ENCODE peak calls at places on chromosomes 1 and 21, in six cellular contexts. P, D, L, F, Y and S are unnamed samples.
A peak's percentile ranks its signal among the peaks of the same experiment; 100 is the strongest.

GRCh38 chr1:5286244-5286643 is 631.8 kb downstream of the AJAP1 start:
- DNase-seq in P (no peak), D (peak; percentile 34), L (no peak), F (no peak), Y (no peak), S (no peak)

GRCh38 chr1:117967900-117968299 is 38.4 kb downstream of the WDR3 start:
- DNase-seq in P (no peak), D (no peak), L (peak; percentile 40), F (no peak), Y (no peak), S (no peak)

GRCh38 chr21:28253378-28253777 is 739.3 kb downstream of the LTN1 start:
- DNase-seq in P (no peak), D (no peak), L (peak; percentile 75), F (no peak), Y (no peak), S (no peak)

GRCh38 chr1:230250676-230251075 is 175.5 kb downstream of the PGBD5 start:
- DNase-seq in P (no peak), D (no peak), L (no peak), F (peak; percentile 1), Y (no peak), S (no peak)

GRCh38 chr1:44086722-44087474 is 31.7 kb upstream of the KLF17 start:
- DNase-seq in P (no peak), D (no peak), L (no peak), F (no peak), Y (no peak), S (no peak)

GRCh38 chr1:31984419-31985347 is 29.0 kb upstream of the KHDRBS1 start:
- DNase-seq in P (no peak), D (no peak), L (peak; percentile 67), F (no peak), Y (peak; percentile 53), S (no peak)

GRCh38 chr1:220226752-220227151 is 45.5 kb downstream of the RAB3GAP2 start:
- DNase-seq in P (no peak), D (no peak), L (no peak), F (no peak), Y (no peak), S (no peak)

GRCh38 chr1:13450204-13450603 is 40.0 kb downstream of the PRAMEF20 start:
- DNase-seq in P (no peak), D (no peak), L (no peak), F (no peak), Y (no peak), S (no peak)

GRCh38 chr1:18951818-18952391 is 4.6 kb downstream of the IFFO2 start:
- DNase-seq in P (no peak), D (peak; percentile 89), L (no peak), F (no peak), Y (peak; percentile 83), S (no peak)

GRCh38 chr1:180609643-180610555 is 21.9 kb upstream of the XPR1 start:
- DNase-seq in P (no peak), D (no peak), L (no peak), F (no peak), Y (no peak), S (no peak)

GRCh38 chr1:21878009-21878809 is 58.9 kb downstream of the HSPG2 start:
- DNase-seq in P (no peak), D (no peak), L (no peak), F (no peak), Y (no peak), S (no peak)

GRCh38 chr1:172745014-172745413 is 86.1 kb downstream of the FASLG start:
- DNase-seq in P (no peak), D (peak; percentile 62), L (peak; percentile 82), F (peak; percentile 33), Y (peak; percentile 25), S (no peak)

GRCh38 chr1:56045477-56045876 is 533.9 kb downstream of the PLPP3 start:
- DNase-seq in P (no peak), D (no peak), L (no peak), F (no peak), Y (no peak), S (no peak)

GRCh38 chr1:204125759-204126351 is 26.0 kb downstream of the ETNK2 start:
- DNase-seq in P (no peak), D (no peak), L (no peak), F (no peak), Y (no peak), S (no peak)
- H3K36me3 ChIP-seq in P (peaks cover 59% of the 10 kb centered on the region), D (no peaks in the 10 kb centered on the region), L (peaks cover 5% of the 10 kb centered on the region), F (peaks cover 49% of the 10 kb centered on the region), Y (no peaks in the 10 kb centered on the region), S (peaks cover 41% of the 10 kb centered on the region)

GRCh38 chr1:61052393-61053280 is 29.7 kb upstream of the NFIA start:
- DNase-seq in P (no peak), D (no peak), L (no peak), F (no peak), Y (no peak), S (no peak)
- H3K27ac ChIP-seq in P (peak overlapping the region; percentile 98), D (no peak overlapping the region), L (no peak overlapping the region), F (peak overlapping the region; percentile 97), Y (no peak overlapping the region), S (no peak overlapping the region)

DNA sequence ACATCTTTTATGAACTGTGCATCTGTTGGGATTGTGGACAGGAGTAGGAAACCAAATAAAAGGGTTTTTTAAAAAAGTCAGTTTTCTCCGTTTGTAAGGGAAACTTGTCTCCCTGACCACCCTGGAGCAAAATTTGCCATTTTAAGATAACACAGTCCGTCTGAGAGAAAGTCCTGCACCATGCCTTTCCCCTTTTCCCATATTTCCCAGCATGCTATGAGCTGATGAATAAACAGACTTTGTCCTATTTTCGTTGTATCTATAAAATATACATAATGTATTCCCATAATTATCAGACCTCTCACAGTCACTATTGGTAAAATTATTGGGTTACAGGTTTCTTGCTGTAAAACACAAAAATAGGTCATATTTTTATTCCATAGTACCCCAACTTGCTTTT is 1.7 kb upstream of the AKT3 start:
- DNase-seq in P (no peak), D (no peak), L (no peak), F (no peak), Y (no peak), S (no peak)
- H3K9me3 ChIP-seq in P (no peaks in the 10 kb centered on the region), D (no peaks in the 10 kb centered on the region), L (no peaks in the 10 kb centered on the region), F (no peaks in the 10 kb centered on the region), Y (no peaks in the 10 kb centered on the region), S (no peaks in the 10 kb centered on the region)

GRCh38 chr1:93578433-93578830 is 103.2 kb downstream of the BCAR3 start:
- DNase-seq in P (no peak), D (no peak), L (no peak), F (no peak), Y (no peak), S (no peak)
- H3K36me3 ChIP-seq in P (peaks cover 51% of the 10 kb centered on the region), D (no peaks in the 10 kb centered on the region), L (peaks cover 24% of the 10 kb centered on the region), F (peaks cover 55% of the 10 kb centered on the region), Y (no peaks in the 10 kb centered on the region), S (peaks cover 93% of the 10 kb centered on the region)

DNA sequence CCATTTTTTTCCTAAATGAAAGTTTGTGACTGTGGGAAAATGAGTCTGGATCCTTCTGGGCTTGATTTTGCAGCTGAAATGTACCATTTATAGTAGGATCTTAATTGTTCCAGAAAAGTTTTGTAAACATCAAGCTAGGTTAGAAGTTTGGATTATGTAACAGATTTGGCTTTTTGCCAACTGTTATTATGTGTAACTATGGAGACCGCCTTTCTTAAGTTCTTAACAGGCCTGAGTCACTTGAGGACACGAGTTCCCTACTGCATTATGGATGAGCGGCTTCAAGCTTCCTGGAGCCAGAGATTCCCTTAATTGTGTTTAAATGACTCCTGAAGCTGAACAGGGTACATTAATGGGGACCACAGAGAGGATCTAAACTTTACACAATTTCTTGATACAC is 22.2 kb downstream of the SLC25A33 start:
- DNase-seq in P (no peak), D (peak; percentile 19), L (peak; percentile 96), F (peak; percentile 66), Y (no peak), S (peak; percentile 21)
- H3K27ac ChIP-seq in P (no peak overlapping the region), D (no peak overlapping the region), L (peak overlapping the region; percentile 71), F (peak overlapping the region; percentile 47), Y (no peak overlapping the region), S (no peak overlapping the region)

DNA sequence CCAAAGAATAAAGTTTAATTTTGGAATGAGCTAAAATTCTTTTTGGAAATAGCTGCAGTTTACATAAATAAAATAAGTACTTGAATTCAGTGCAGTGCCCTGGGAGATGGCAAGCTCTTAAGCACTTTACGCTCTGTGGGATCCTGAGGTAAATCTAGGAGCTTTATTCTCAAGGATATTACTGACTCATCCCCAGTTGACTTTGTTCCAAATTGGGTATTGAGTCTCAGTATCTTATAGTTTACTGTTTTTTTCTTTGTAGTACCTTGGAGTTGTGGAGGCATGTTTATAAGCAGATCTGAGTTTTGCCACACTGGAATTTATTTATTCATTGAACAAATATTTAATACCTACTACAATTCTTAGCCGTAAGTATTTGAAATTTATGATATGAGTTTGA is 27.4 kb upstream of the HRNR start:
- DNase-seq in P (no peak), D (no peak), L (peak; percentile 43), F (no peak), Y (no peak), S (no peak)
- H3K9me3 ChIP-seq in P (no peaks in the 10 kb centered on the region), D (no peaks in the 10 kb centered on the region), L (no peaks in the 10 kb centered on the region), F (no peaks in the 10 kb centered on the region), Y (no peaks in the 10 kb centered on the region), S (no peaks in the 10 kb centered on the region)

GRCh38 chr1:154575951-154576566 is 8.5 kb downstream of the CHRNB2 start:
- DNase-seq in P (no peak), D (no peak), L (no peak), F (no peak), Y (no peak), S (no peak)

GRCh38 chr1:154579382-154579781 is 11.8 kb downstream of the CHRNB2 start:
- DNase-seq in P (no peak), D (no peak), L (no peak), F (no peak), Y (no peak), S (no peak)

GRCh38 chr1:154577346-154578057 is 9.9 kb downstream of the CHRNB2 start:
- DNase-seq in P (no peak), D (no peak), L (no peak), F (no peak), Y (no peak), S (no peak)

GRCh38 chr1:154575147-154575927 is 7.8 kb downstream of the CHRNB2 start:
- DNase-seq in P (no peak), D (no peak), L (no peak), F (no peak), Y (no peak), S (no peak)

GRCh38 chr1:154578058-154578418 is 10.5 kb downstream of the CHRNB2 start:
- DNase-seq in P (no peak), D (no peak), L (no peak), F (peak; percentile 24), Y (no peak), S (no peak)
- H3K36me3 ChIP-seq in P (peaks cover 41% of the 10 kb centered on the region), D (peaks cover 36% of the 10 kb centered on the region), L (peaks cover 13% of the 10 kb centered on the region), F (peaks cover 53% of the 10 kb centered on the region), Y (peaks cover 28% of the 10 kb centered on the region), S (peaks cover 38% of the 10 kb centered on the region)

GRCh38 chr1:147480565-147480935 is 60.8 kb upstream of the BCL9 start:
- DNase-seq in P (no peak), D (no peak), L (no peak), F (no peak), Y (no peak), S (no peak)

GRCh38 chr1:147478556-147478955 is 62.7 kb upstream of the BCL9 start:
- DNase-seq in P (no peak), D (no peak), L (no peak), F (no peak), Y (no peak), S (no peak)

GRCh38 chr1:147475488-147475887 is 65.8 kb upstream of the BCL9 start:
- DNase-seq in P (no peak), D (no peak), L (peak; percentile 20), F (no peak), Y (no peak), S (no peak)

GRCh38 chr1:147479864-147480564 is 61.3 kb upstream of the BCL9 start:
- DNase-seq in P (no peak), D (no peak), L (no peak), F (no peak), Y (no peak), S (no peak)
- H3K27ac ChIP-seq in P (no peak overlapping the region), D (no peak overlapping the region), L (no peak overlapping the region), F (no peak overlapping the region), Y (no peak overlapping the region), S (no peak overlapping the region)